ENCODE peak calls at places on chromosomes 12 and 14, in ten cellular contexts. X is lung, O is astrocyte of the cerebellum, C is A549, L is MM.1S, I is ovary, W is Panc1, V is astrocyte of the spinal cord, D is uterus, J is heart right ventricle. S is an unnamed sample.

GRCh38 chr12:94560416-94561221 is 89.7 kb downstream of the TMCC3 start:
- DNase-seq in X (no peak), O (peak; percentile 69), C (no peak), L (peak; percentile 94), I (peak; percentile 53), W (no peak), V (peak; percentile 82), D (no peak), J (no peak), S (no peak)

GRCh38 chr14:33567003-33567735 is 383.7 kb downstream of the EGLN3 start:
- DNase-seq in X (no peak), O (no peak), C (no peak), L (no peak), I (no peak), W (no peak), V (no peak), D (no peak), J (no peak), S (no peak)

GRCh38 chr14:76863724-76864407 is 37.7 kb downstream of the LRRC74A start:
- DNase-seq in X (peak; percentile 61), O (no peak), C (no peak), L (peak; percentile 7), I (no peak), W (no peak), V (no peak), D (peak; percentile 42), J (peak; percentile 86), S (no peak)

GRCh38 chr14:63543000-63543825 is at the start of gene PPP2R5E:
- DNase-seq in X (peak; percentile 99), O (peak; percentile 98), C (peak; percentile 99), L (peak; percentile 92), I (peak; percentile 98), W (peak; percentile 90), V (peak; percentile 99), D (peak; percentile 98), J (peak; percentile 99), S (peak; percentile 99)

GRCh38 chr12:85794551-85794950 is 41.7 kb downstream of the RASSF9 start:
- DNase-seq in X (no peak), O (peak; percentile 87), C (no peak), L (no peak), I (no peak), W (no peak), V (peak; percentile 87), D (no peak), J (no peak), S (peak; percentile 59)

GRCh38 chr14:31297701-31298344 is 90.2 kb upstream of the HECTD1 start:
- DNase-seq in X (no peak), O (no peak), C (no peak), L (peak; percentile 6), I (no peak), W (no peak), V (peak; percentile 41), D (no peak), J (no peak), S (peak; percentile 69)

GRCh38 chr12:60174914-60175313 is 579.1 kb downstream of the SLC16A7 start:
- DNase-seq in X (no peak), O (no peak), C (no peak), L (no peak), I (no peak), W (no peak), V (no peak), D (no peak), J (no peak), S (peak; percentile 41)

GRCh38 chr14:77036484-77037337 is 8.2 kb upstream of the IRF2BPL start:
- DNase-seq in X (no peak), O (no peak), C (no peak), L (no peak), I (no peak), W (no peak), V (no peak), D (no peak), J (no peak), S (peak; percentile 37)

GRCh38 chr14:96135285-96135684 is 69.4 kb upstream of the BDKRB2 start:
- DNase-seq in X (peak; percentile 64), O (peak; percentile 15), C (no peak), L (no peak), I (no peak), W (no peak), V (no peak), D (peak; percentile 48), J (peak; percentile 28), S (no peak)

GRCh38 chr12:67748761-67749075 is 100.2 kb downstream of the DYRK2 start:
- DNase-seq in X (no peak), O (no peak), C (peak; percentile 33), L (no peak), I (no peak), W (no peak), V (no peak), D (no peak), J (no peak), S (no peak)

GRCh38 chr12:120902846-120903381 is 1.2 kb downstream of the SPPL3 start:
- DNase-seq in X (no peak), O (no peak), C (no peak), L (no peak), I (no peak), W (no peak), V (no peak), D (no peak), J (no peak), S (no peak)

GRCh38 chr12:120905856-120906384 is 1.8 kb upstream of the SPPL3 start:
- DNase-seq in X (no peak), O (no peak), C (no peak), L (no peak), I (no peak), W (no peak), V (no peak), D (no peak), J (no peak), S (peak; percentile 20)

GRCh38 chr12:120903382-120903817 is 758 bp downstream of the SPPL3 start:
- DNase-seq in X (peak; percentile 73), O (no peak), C (peak; percentile 40), L (no peak), I (peak; percentile 70), W (no peak), V (peak; percentile 9), D (peak; percentile 47), J (peak; percentile 64), S (peak; percentile 7)

GRCh38 chr12:120903818-120904773 is at the start of gene SPPL3:
- DNase-seq in X (peak; percentile 92), O (peak; percentile 52), C (peak; percentile 89), L (peak; percentile 87), I (peak; percentile 96), W (no peak), V (peak; percentile 86), D (peak; percentile 89), J (peak; percentile 93), S (peak; percentile 68)

GRCh38 chr12:120901818-120902217 is 2.3 kb downstream of the SPPL3 start:
- DNase-seq in X (no peak), O (no peak), C (no peak), L (no peak), I (no peak), W (no peak), V (no peak), D (no peak), J (no peak), S (no peak)
- H3K4me3 ChIP-seq in X (no peak overlapping the region), O (no peak overlapping the region), C (no peak overlapping the region), L (no peak overlapping the region), I (no peak overlapping the region), W (peak overlapping the region; percentile 83), V (no peak overlapping the region), D (no peak overlapping the region), J (no peak overlapping the region), S (peak overlapping the region; percentile 25)

DNA sequence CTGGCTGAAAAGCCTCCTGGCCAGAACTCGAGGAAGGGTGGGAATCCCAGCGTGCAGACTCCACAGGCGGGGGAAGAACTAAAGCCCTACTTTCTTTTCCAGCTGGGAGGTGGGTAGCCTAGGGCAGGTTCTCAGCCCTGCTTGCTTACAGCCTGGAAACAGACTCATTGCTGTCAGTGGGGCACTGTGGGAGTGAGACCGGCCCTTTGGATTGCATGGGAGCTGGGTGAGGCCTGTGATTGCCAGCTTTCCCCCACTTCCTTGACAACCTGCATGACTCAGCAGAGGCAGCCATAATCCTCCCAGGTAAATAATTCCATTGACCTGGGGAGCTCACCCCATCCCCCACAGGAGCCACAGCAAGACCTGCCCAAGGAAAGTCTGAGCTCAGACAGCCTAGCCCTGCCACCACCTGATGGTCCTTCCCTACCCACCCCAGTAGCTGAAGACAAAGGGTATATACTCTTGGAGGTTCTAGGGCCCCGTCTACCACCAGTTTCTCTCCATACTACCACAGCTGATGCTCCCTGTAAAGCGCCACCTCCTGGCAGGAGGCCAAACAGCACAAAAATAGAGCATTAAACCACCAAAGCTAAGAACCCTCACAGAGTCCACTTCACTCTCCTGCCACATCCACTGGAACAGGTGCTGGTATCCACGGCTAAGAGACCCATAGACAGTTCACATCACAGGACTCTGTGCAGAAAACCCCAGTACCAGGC is 294.1 kb downstream of the SEC23A start:
- DNase-seq in X (no peak), O (no peak), C (peak; percentile 2), L (no peak), I (no peak), W (no peak), V (no peak), D (no peak), J (no peak), S (no peak)
- TF ChIP-seq CTCF in X (no peak), O (no peak), C (no peak), L (no peak), I (no peak), W (no peak), V (no peak), D (no peak), J (no peak), S (no peak)

GRCh38 chr12:71938728-71939385 is at the start of gene TPH2:
- DNase-seq in X (peak; percentile 34), O (peak; percentile 53), C (peak; percentile 61), L (peak; percentile 44), I (peak; percentile 56), W (no peak), V (peak; percentile 65), D (no peak), J (peak; percentile 36), S (peak; percentile 46)
- H3K4me3 ChIP-seq in X (no peak within 1 kb of the TSS), O (no peak within 1 kb of the TSS), C (no peak within 1 kb of the TSS), L (no peak within 1 kb of the TSS), I (no peak within 1 kb of the TSS), W (no peak within 1 kb of the TSS), V (no peak within 1 kb of the TSS), D (no peak within 1 kb of the TSS), J (no peak within 1 kb of the TSS), S (no peak within 1 kb of the TSS)

GRCh38 chr12:132077322-132078100 is 66.6 kb downstream of the DDX51 start:
- DNase-seq in X (no peak), O (no peak), C (no peak), L (no peak), I (no peak), W (no peak), V (no peak), D (no peak), J (no peak), S (no peak)

GRCh38 chr12:132074216-132074615 is 69.9 kb downstream of the DDX51 start:
- DNase-seq in X (no peak), O (no peak), C (no peak), L (no peak), I (no peak), W (no peak), V (no peak), D (no peak), J (no peak), S (no peak)

GRCh38 chr12:132078190-132078589 is 65.9 kb downstream of the DDX51 start:
- DNase-seq in X (no peak), O (peak; percentile 76), C (no peak), L (no peak), I (peak; percentile 58), W (no peak), V (peak; percentile 81), D (peak; percentile 48), J (peak; percentile 43), S (peak; percentile 84)

GRCh38 chr12:132075714-132076553 is 68.2 kb downstream of the DDX51 start:
- DNase-seq in X (no peak), O (no peak), C (no peak), L (no peak), I (no peak), W (no peak), V (no peak), D (no peak), J (no peak), S (no peak)

GRCh38 chr12:132075026-132075713 is 68.9 kb downstream of the DDX51 start:
- DNase-seq in X (no peak), O (no peak), C (no peak), L (no peak), I (no peak), W (no peak), V (no peak), D (no peak), J (no peak), S (no peak)
- TF ChIP-seq CTCF in X (no peak), O (peak; percentile 43), C (peak; percentile 44), L (no peak), I (no peak), W (peak; percentile 79), V (peak; percentile 44), D (no peak), J (no peak), S (peak; percentile 19)

S was measured in fibroblast of the aortic adventitia.